ENCODE peak calls at places on chromosomes 5 and 9, in four cellular contexts. A is left ventricle myocardium inferior, I is T-helper 1 cell, Z is AG10803. E is an unnamed sample.

GRCh38 chr9:100411472-100412270 is 15.3 kb upstream of the MSANTD3 start:
- DNase-seq in I (peak), A (peak), Z (peak), E (peak)

GRCh38 chr5:766666-767431 is 17.7 kb downstream of the ZDHHC11B start:
- DNase-seq in Z (no peak), A (no peak), I (no peak), E (no peak)

GRCh38 chr9:14277202-14277601 is 36.7 kb downstream of the NFIB start:
- DNase-seq in A (peak), Z (peak), I (no peak), E (no peak)

GRCh38 chr5:74149395-74149794 is 491.1 kb downstream of the ENC1 start:
- DNase-seq in I (no peak), A (no peak), Z (peak), E (no peak)

GRCh38 chr5:100584069-100584468 is 48.9 kb downstream of the FAM174A start:
- DNase-seq in Z (no peak), I (no peak), A (no peak), E (no peak)

GRCh38 chr5:124453221-124454032 is 293.0 kb downstream of the ZNF608 start:
- DNase-seq in Z (peak), I (no peak), A (no peak), E (no peak)

GRCh38 chr9:33117306-33117705 is 40.8 kb upstream of the SMU1 start:
- DNase-seq in I (no peak), Z (peak), A (no peak), E (no peak)

GRCh38 chr5:124043456-124043855 is 531.5 kb downstream of the CSNK1G3 start:
- DNase-seq in I (no peak), A (no peak), Z (no peak), E (peak)